ENCODE peak calls at places on chromosomes 7 and 10, in four cellular contexts. One of them, this sample, is unnamed.

GRCh38 chr10:68231106-68231901 is 609 bp downstream of the ATOH7 start:
- DNase-seq in ureter: peak; percentile 46
- DNase-seq in NCI-H446: peak; percentile 29
- DNase-seq in NCI-H510A treated with DMSO at 0.1 percent for 48 hours: peak; percentile 90
- DNase-seq in this sample: peak; percentile 73

GRCh38 chr7:134448359-134449229 is 10.3 kb downstream of the AKR1B1 start:
- DNase-seq in ureter: no peak
- DNase-seq in NCI-H446: no peak
- DNase-seq in NCI-H510A treated with DMSO at 0.1 percent for 48 hours: no peak
- DNase-seq in this sample: no peak

GRCh38 chr10:15236340-15236739 is 67.8 kb upstream of the NMT2 start:
- DNase-seq in ureter: no peak
- DNase-seq in NCI-H446: no peak
- DNase-seq in NCI-H510A treated with DMSO at 0.1 percent for 48 hours: no peak
- DNase-seq in this sample: no peak

GRCh38 chr10:3272300-3272699 is 99.7 kb upstream of the PITRM1 start:
- DNase-seq in ureter: no peak
- DNase-seq in NCI-H446: no peak
- DNase-seq in NCI-H510A treated with DMSO at 0.1 percent for 48 hours: no peak
- DNase-seq in this sample: peak; percentile 24

GRCh38 chr10:33336606-33337334 is 2.3 kb upstream of the NRP1 start:
- DNase-seq in ureter: peak; percentile 58
- DNase-seq in NCI-H446: no peak
- DNase-seq in NCI-H510A treated with DMSO at 0.1 percent for 48 hours: no peak
- DNase-seq in this sample: peak; percentile 37

GRCh38 chr7:2628137-2628482 is 3.7 kb upstream of the TTYH3 start:
- DNase-seq in ureter: no peak
- DNase-seq in NCI-H446: no peak
- DNase-seq in NCI-H510A treated with DMSO at 0.1 percent for 48 hours: no peak
- DNase-seq in this sample: no peak

GRCh38 chr7:45080265-45080957 is 8.4 kb downstream of the NACAD start:
- DNase-seq in ureter: no peak
- DNase-seq in NCI-H446: no peak
- DNase-seq in NCI-H510A treated with DMSO at 0.1 percent for 48 hours: no peak
- DNase-seq in this sample: no peak

GRCh38 chr7:52119537-52119936 is 802.9 kb upstream of the COBL start:
- DNase-seq in ureter: no peak
- DNase-seq in NCI-H446: no peak
- DNase-seq in NCI-H510A treated with DMSO at 0.1 percent for 48 hours: no peak
- DNase-seq in this sample: no peak

GRCh38 chr10:1539216-1539615 is 198.1 kb downstream of the ADARB2 start:
- DNase-seq in ureter: no peak
- DNase-seq in NCI-H446: no peak
- DNase-seq in NCI-H510A treated with DMSO at 0.1 percent for 48 hours: no peak
- DNase-seq in this sample: no peak

GRCh38 chr7:25149844-25150243 is 24.8 kb upstream of the CYCS start:
- DNase-seq in ureter: no peak
- DNase-seq in NCI-H446: no peak
- DNase-seq in NCI-H510A treated with DMSO at 0.1 percent for 48 hours: no peak
- DNase-seq in this sample: no peak

GRCh38 chr7:117270371-117270770 is 52.5 kb downstream of the WNT2 start:
- DNase-seq in ureter: no peak
- DNase-seq in NCI-H446: no peak
- DNase-seq in NCI-H510A treated with DMSO at 0.1 percent for 48 hours: no peak
- DNase-seq in this sample: no peak

GRCh38 chr10:79446451-79447020 is 1.1 kb upstream of the ZCCHC24 start:
- DNase-seq in ureter: peak; percentile 74
- DNase-seq in NCI-H446: no peak
- DNase-seq in NCI-H510A treated with DMSO at 0.1 percent for 48 hours: no peak
- DNase-seq in this sample: peak; percentile 31

GRCh38 chr7:46651070-46651469 is 730.0 kb upstream of the IGFBP3 start:
- DNase-seq in ureter: peak; percentile 75
- DNase-seq in NCI-H446: no peak
- DNase-seq in NCI-H510A treated with DMSO at 0.1 percent for 48 hours: no peak
- DNase-seq in this sample: no peak

GRCh38 chr7:69837387-69838068 is 239.3 kb downstream of the AUTS2 start:
- DNase-seq in ureter: no peak
- DNase-seq in NCI-H446: no peak
- DNase-seq in NCI-H510A treated with DMSO at 0.1 percent for 48 hours: no peak
- DNase-seq in this sample: peak; percentile 99

GRCh38 chr7:18798018-18798906 is 302.7 kb downstream of the HDAC9 start:
- DNase-seq in ureter: no peak
- DNase-seq in NCI-H446: no peak
- DNase-seq in NCI-H510A treated with DMSO at 0.1 percent for 48 hours: no peak
- DNase-seq in this sample: no peak

GRCh38 chr7:39952378-39952777 is 2.3 kb downstream of the CDK13 start:
- DNase-seq in ureter: no peak
- DNase-seq in NCI-H446: no peak
- DNase-seq in NCI-H510A treated with DMSO at 0.1 percent for 48 hours: no peak
- DNase-seq in this sample: no peak

GRCh38 chr7:55104707-55105433 is 86.1 kb downstream of the EGFR start:
- DNase-seq in ureter: no peak
- DNase-seq in NCI-H446: no peak
- DNase-seq in NCI-H510A treated with DMSO at 0.1 percent for 48 hours: no peak
- DNase-seq in this sample: no peak

GRCh38 chr7:79934727-79935126 is 199.9 kb upstream of the GNAI1 start:
- DNase-seq in ureter: no peak
- DNase-seq in NCI-H446: no peak
- DNase-seq in NCI-H510A treated with DMSO at 0.1 percent for 48 hours: no peak
- DNase-seq in this sample: no peak

GRCh38 chr10:77493851-77494788 is 143.5 kb downstream of the KCNMA1 start:
- DNase-seq in ureter: no peak
- DNase-seq in NCI-H446: peak; percentile 65
- DNase-seq in NCI-H510A treated with DMSO at 0.1 percent for 48 hours: peak; percentile 35
- DNase-seq in this sample: peak; percentile 28

GRCh38 chr7:77504951-77505350 is 32.1 kb upstream of the PTPN12 start:
- DNase-seq in ureter: no peak
- DNase-seq in NCI-H446: no peak
- DNase-seq in NCI-H510A treated with DMSO at 0.1 percent for 48 hours: no peak
- DNase-seq in this sample: no peak

GRCh38 chr10:125823663-125824251 is 411 bp downstream of the BCCIP start:
- DNase-seq in ureter: no peak
- DNase-seq in NCI-H446: no peak
- DNase-seq in NCI-H510A treated with DMSO at 0.1 percent for 48 hours: no peak
- DNase-seq in this sample: peak; percentile 10

GRCh38 chr7:44534501-44534900 is 6.6 kb downstream of the NPC1L1 start:
- DNase-seq in ureter: no peak
- DNase-seq in NCI-H446: no peak
- DNase-seq in NCI-H510A treated with DMSO at 0.1 percent for 48 hours: peak; percentile 84
- DNase-seq in this sample: peak; percentile 69

GRCh38 chr10:101767966-101768790 is 7.7 kb downstream of the FGF8 start:
- DNase-seq in ureter: no peak
- DNase-seq in NCI-H446: no peak
- DNase-seq in NCI-H510A treated with DMSO at 0.1 percent for 48 hours: no peak
- DNase-seq in this sample: no peak

GRCh38 chr10:110141185-110141584 is 66.2 kb upstream of the MXI1 start:
- DNase-seq in ureter: no peak
- DNase-seq in NCI-H446: no peak
- DNase-seq in NCI-H510A treated with DMSO at 0.1 percent for 48 hours: no peak
- DNase-seq in this sample: no peak

GRCh38 chr10:122656308-122656705 is 43.3 kb downstream of the C10orf120 start:
- DNase-seq in ureter: no peak
- DNase-seq in NCI-H446: no peak
- DNase-seq in NCI-H510A treated with DMSO at 0.1 percent for 48 hours: no peak
- DNase-seq in this sample: no peak

GRCh38 chr10:5904227-5904626 is 14.2 kb downstream of the FBH1 start:
- DNase-seq in ureter: no peak
- DNase-seq in NCI-H446: no peak
- DNase-seq in NCI-H510A treated with DMSO at 0.1 percent for 48 hours: no peak
- DNase-seq in this sample: no peak

GRCh38 chr10:74917481-74918077 is 91.2 kb downstream of the KAT6B start:
- DNase-seq in ureter: no peak
- DNase-seq in NCI-H446: no peak
- DNase-seq in NCI-H510A treated with DMSO at 0.1 percent for 48 hours: no peak
- DNase-seq in this sample: no peak

GRCh38 chr7:3235322-3235721 is 65.7 kb upstream of the SDK1 start:
- DNase-seq in ureter: no peak
- DNase-seq in NCI-H446: no peak
- DNase-seq in NCI-H510A treated with DMSO at 0.1 percent for 48 hours: no peak
- DNase-seq in this sample: no peak